ENCODE peak calls at places on chromosome 18, in ten cellular contexts. One of them, this sample, is unnamed.

GRCh38 chr18:76493213-76494107 is 1.6 kb downstream of the ZNF516 start:
- DNase-seq in RPMI8226: peak
- DNase-seq in NCI-H446: no peak
- DNase-seq in cardiac muscle cell: peak
- DNase-seq in NCI-H1417: peak
- DNase-seq in T47D: no peak
- DNase-seq in amniotic epithelial cell: peak
- DNase-seq in NCI-H2081: peak
- DNase-seq in naive thymus-derived CD8-positive, alpha-beta T cell: peak
- DNase-seq in esophagus squamous epithelium: no peak
- DNase-seq in this sample: peak

GRCh38 chr18:48293954-48294893 is 115.0 kb downstream of the ZBTB7C start:
- DNase-seq in NCI-H2081: peak
- DNase-seq in naive thymus-derived CD8-positive, alpha-beta T cell: no peak
- DNase-seq in RPMI8226: no peak
- DNase-seq in esophagus squamous epithelium: no peak
- DNase-seq in T47D: no peak
- DNase-seq in cardiac muscle cell: no peak
- DNase-seq in NCI-H446: no peak
- DNase-seq in amniotic epithelial cell: no peak
- DNase-seq in NCI-H1417: peak
- DNase-seq in this sample: peak

GRCh38 chr18:7417742-7418141 is 149.4 kb upstream of the PTPRM start:
- DNase-seq in esophagus squamous epithelium: no peak
- DNase-seq in cardiac muscle cell: peak
- DNase-seq in NCI-H446: no peak
- DNase-seq in T47D: no peak
- DNase-seq in naive thymus-derived CD8-positive, alpha-beta T cell: no peak
- DNase-seq in RPMI8226: no peak
- DNase-seq in NCI-H2081: no peak
- DNase-seq in amniotic epithelial cell: peak
- DNase-seq in NCI-H1417: no peak
- DNase-seq in this sample: peak

GRCh38 chr18:3466051-3466450 is 16.1 kb downstream of the TGIF1 start:
- DNase-seq in amniotic epithelial cell: peak
- DNase-seq in NCI-H2081: no peak
- DNase-seq in NCI-H1417: no peak
- DNase-seq in esophagus squamous epithelium: no peak
- DNase-seq in naive thymus-derived CD8-positive, alpha-beta T cell: no peak
- DNase-seq in cardiac muscle cell: peak
- DNase-seq in RPMI8226: no peak
- DNase-seq in T47D: no peak
- DNase-seq in NCI-H446: no peak
- DNase-seq in this sample: peak

GRCh38 chr18:54712758-54713157 is 115.5 kb upstream of the RAB27B start:
- DNase-seq in esophagus squamous epithelium: no peak
- DNase-seq in NCI-H446: no peak
- DNase-seq in RPMI8226: no peak
- DNase-seq in NCI-H2081: no peak
- DNase-seq in naive thymus-derived CD8-positive, alpha-beta T cell: no peak
- DNase-seq in T47D: no peak
- DNase-seq in NCI-H1417: no peak
- DNase-seq in cardiac muscle cell: no peak
- DNase-seq in amniotic epithelial cell: no peak
- DNase-seq in this sample: no peak

GRCh38 chr18:8610442-8610801 is 1.2 kb downstream of the RAB12 start:
- DNase-seq in NCI-H446: no peak
- DNase-seq in amniotic epithelial cell: peak
- DNase-seq in RPMI8226: peak
- DNase-seq in esophagus squamous epithelium: no peak
- DNase-seq in cardiac muscle cell: peak
- DNase-seq in NCI-H2081: no peak
- DNase-seq in T47D: no peak
- DNase-seq in naive thymus-derived CD8-positive, alpha-beta T cell: no peak
- DNase-seq in NCI-H1417: no peak
- DNase-seq in this sample: peak

GRCh38 chr18:5294113-5294617 is 1.4 kb downstream of the ZBTB14 start:
- DNase-seq in esophagus squamous epithelium: peak
- DNase-seq in NCI-H2081: no peak
- DNase-seq in amniotic epithelial cell: peak
- DNase-seq in T47D: peak
- DNase-seq in NCI-H446: no peak
- DNase-seq in NCI-H1417: no peak
- DNase-seq in RPMI8226: no peak
- DNase-seq in cardiac muscle cell: peak
- DNase-seq in naive thymus-derived CD8-positive, alpha-beta T cell: peak
- DNase-seq in this sample: no peak

GRCh38 chr18:10113156-10114022 is 199.6 kb downstream of the VAPA start:
- DNase-seq in amniotic epithelial cell: peak
- DNase-seq in NCI-H2081: no peak
- DNase-seq in esophagus squamous epithelium: no peak
- DNase-seq in RPMI8226: no peak
- DNase-seq in NCI-H1417: no peak
- DNase-seq in T47D: no peak
- DNase-seq in cardiac muscle cell: peak
- DNase-seq in naive thymus-derived CD8-positive, alpha-beta T cell: no peak
- DNase-seq in NCI-H446: no peak
- DNase-seq in this sample: no peak

GRCh38 chr18:59514193-59514592 is 155.1 kb upstream of the LMAN1 start:
- DNase-seq in NCI-H446: no peak
- DNase-seq in NCI-H2081: no peak
- DNase-seq in RPMI8226: no peak
- DNase-seq in naive thymus-derived CD8-positive, alpha-beta T cell: no peak
- DNase-seq in NCI-H1417: no peak
- DNase-seq in amniotic epithelial cell: peak
- DNase-seq in esophagus squamous epithelium: no peak
- DNase-seq in cardiac muscle cell: peak
- DNase-seq in T47D: no peak
- DNase-seq in this sample: peak

GRCh38 chr18:45602926-45603325 is 12.3 kb upstream of the SLC14A2 start:
- DNase-seq in NCI-H446: no peak
- DNase-seq in NCI-H1417: no peak
- DNase-seq in cardiac muscle cell: no peak
- DNase-seq in NCI-H2081: no peak
- DNase-seq in esophagus squamous epithelium: no peak
- DNase-seq in amniotic epithelial cell: no peak
- DNase-seq in T47D: no peak
- DNase-seq in naive thymus-derived CD8-positive, alpha-beta T cell: no peak
- DNase-seq in RPMI8226: no peak
- DNase-seq in this sample: no peak

GRCh38 chr18:14089176-14089575 is 43.1 kb downstream of the ZNF519 start:
- DNase-seq in NCI-H446: no peak
- DNase-seq in RPMI8226: no peak
- DNase-seq in esophagus squamous epithelium: no peak
- DNase-seq in amniotic epithelial cell: no peak
- DNase-seq in NCI-H2081: no peak
- DNase-seq in NCI-H1417: no peak
- DNase-seq in naive thymus-derived CD8-positive, alpha-beta T cell: no peak
- DNase-seq in T47D: no peak
- DNase-seq in cardiac muscle cell: no peak
- DNase-seq in this sample: peak

GRCh38 chr18:10230072-10230471 is 224.4 kb upstream of the APCDD1 start:
- DNase-seq in T47D: no peak
- DNase-seq in NCI-H2081: no peak
- DNase-seq in RPMI8226: peak
- DNase-seq in cardiac muscle cell: peak
- DNase-seq in NCI-H1417: no peak
- DNase-seq in esophagus squamous epithelium: no peak
- DNase-seq in NCI-H446: peak
- DNase-seq in naive thymus-derived CD8-positive, alpha-beta T cell: no peak
- DNase-seq in amniotic epithelial cell: peak
- DNase-seq in this sample: peak

This sample was measured in fibroblast of lung.